ENCODE peak calls at places on chromosome 14, in five cellular contexts. K is left ventricle myocardium inferior, D is astrocyte of the spinal cord, F is uterus, M is GM12865. T is an unnamed sample.

GRCh38 chr14:47392351-47392750 is 283.1 kb downstream of the MDGA2 start:
- DNase-seq in K (no peak), D (peak), F (no peak), M (no peak), T (no peak)

GRCh38 chr14:80095623-80096022 is 115.7 kb downstream of the DIO2 start:
- DNase-seq in K (no peak), D (peak), F (no peak), M (no peak), T (peak)

GRCh38 chr14:20441466-20441865 is 5.5 kb upstream of the KLHL33 start:
- DNase-seq in K (no peak), D (no peak), F (no peak), M (no peak), T (no peak)

GRCh38 chr14:51449666-51450061 is 202.0 kb upstream of the FRMD6 start:
- DNase-seq in K (no peak), D (no peak), F (no peak), M (no peak), T (no peak)

GRCh38 chr14:75453817-75454434 is 26.1 kb downstream of the JDP2 start:
- DNase-seq in K (no peak), D (no peak), F (no peak), M (peak), T (no peak)

GRCh38 chr14:54881235-54881760 is 21.3 kb downstream of the GCH1 start:
- DNase-seq in K (no peak), D (peak), F (no peak), M (peak), T (peak)

GRCh38 chr14:102262894-102263462 is 42.0 kb downstream of the MOK start:
- DNase-seq in K (no peak), D (peak), F (no peak), M (no peak), T (peak)

GRCh38 chr14:26522985-26523384 is 74.8 kb downstream of the NOVA1 start:
- DNase-seq in K (no peak), D (peak), F (no peak), M (no peak), T (no peak)

GRCh38 chr14:48568252-48568651 is 892.8 kb upstream of the MDGA2 start:
- DNase-seq in K (no peak), D (no peak), F (no peak), M (no peak), T (no peak)

GRCh38 chr14:100836961-100837811 is 11.3 kb downstream of the MEG3 start:
- DNase-seq in K (peak), D (no peak), F (no peak), M (no peak), T (no peak)

GRCh38 chr14:51554953-51555352 is 96.8 kb upstream of the FRMD6 start:
- DNase-seq in K (no peak), D (peak), F (no peak), M (peak), T (peak)

GRCh38 chr14:24255931-24256696 is 6.9 kb downstream of the TGM1 start:
- DNase-seq in K (no peak), D (no peak), F (no peak), M (no peak), T (no peak)

GRCh38 chr14:59852350-59852749 is 18.2 kb downstream of the RTN1 start:
- DNase-seq in K (no peak), D (no peak), F (no peak), M (no peak), T (no peak)

GRCh38 chr14:32074887-32075572 is 2.1 kb upstream of the ARHGAP5 start:
- DNase-seq in K (no peak), D (no peak), F (no peak), M (no peak), T (no peak)

GRCh38 chr14:68807148-68807600 is 14.3 kb upstream of the ZFP36L1 start:
- DNase-seq in K (peak), D (peak), F (peak), M (no peak), T (peak)

GRCh38 chr14:62673014-62673727 is 372.1 kb downstream of the KCNH5 start:
- DNase-seq in K (no peak), D (no peak), F (no peak), M (peak), T (no peak)

GRCh38 chr14:88170333-88170732 is 152.7 kb downstream of the KCNK10 start:
- DNase-seq in K (no peak), D (no peak), F (no peak), M (no peak), T (no peak)

GRCh38 chr14:58238252-58239247 is 6.1 kb upstream of the PSMA3 start:
- DNase-seq in K (no peak), D (no peak), F (no peak), M (no peak), T (peak)

GRCh38 chr14:39029789-39030188 is 73.2 kb downstream of the SEC23A start:
- DNase-seq in K (no peak), D (no peak), F (no peak), M (no peak), T (no peak)

GRCh38 chr14:46259536-46259935 is 392.0 kb downstream of the RPL10L start:
- DNase-seq in K (no peak), D (no peak), F (no peak), M (peak), T (no peak)

GRCh38 chr14:26113930-26114329 is 483.9 kb downstream of the NOVA1 start:
- DNase-seq in K (no peak), D (no peak), F (no peak), M (no peak), T (no peak)

GRCh38 chr14:30195946-30196345 is 268.3 kb upstream of the PRKD1 start:
- DNase-seq in K (no peak), D (peak), F (no peak), M (no peak), T (peak)

GRCh38 chr14:29814153-29815057 is 113.2 kb downstream of the PRKD1 start:
- DNase-seq in K (peak), D (peak), F (no peak), M (no peak), T (no peak)

GRCh38 chr14:94426526-94426925 is 26.1 kb downstream of the SERPINA11 start:
- DNase-seq in K (no peak), D (no peak), F (no peak), M (no peak), T (no peak)

GRCh38 chr14:88045705-88046104 is 40.8 kb downstream of the GPR65 start:
- DNase-seq in K (no peak), D (no peak), F (no peak), M (no peak), T (no peak)

GRCh38 chr14:72781476-72782181 is 112.3 kb downstream of the DPF3 start:
- DNase-seq in K (no peak), D (peak), F (no peak), M (peak), T (peak)

GRCh38 chr14:75003250-75004027 is 718 bp downstream of the EIF2B2 start:
- DNase-seq in K (no peak), D (no peak), F (no peak), M (no peak), T (no peak)

GRCh38 chr14:24392327-24393098 is 6.3 kb upstream of the NYNRIN start:
- DNase-seq in K (no peak), D (peak), F (no peak), M (no peak), T (peak)

GRCh38 chr14:56561586-56561985 is 18.0 kb upstream of the TMEM260 start:
- DNase-seq in K (no peak), D (no peak), F (no peak), M (no peak), T (peak)

GRCh38 chr14:56552615-56553014 is 27.0 kb upstream of the TMEM260 start:
- DNase-seq in K (no peak), D (no peak), F (no peak), M (no peak), T (no peak)

GRCh38 chr14:56554301-56554700 is 25.3 kb upstream of the TMEM260 start:
- DNase-seq in K (no peak), D (no peak), F (no peak), M (no peak), T (no peak)

GRCh38 chr14:56555921-56556570 is 23.6 kb upstream of the TMEM260 start:
- DNase-seq in K (no peak), D (peak), F (no peak), M (peak), T (peak)
- TF ChIP-seq CTCF in K (peak), D (peak), F (no peak), M (peak), T (peak)

GRCh38 chr14:95620659-95621059 is 65.6 kb upstream of the TCL1B start:
- DNase-seq in K (no peak), D (no peak), F (no peak), M (no peak), T (no peak)
- H3K4me3 ChIP-seq in K (peak), D (no peak), F (no peak), M (no peak), T (no peak)

DNA sequence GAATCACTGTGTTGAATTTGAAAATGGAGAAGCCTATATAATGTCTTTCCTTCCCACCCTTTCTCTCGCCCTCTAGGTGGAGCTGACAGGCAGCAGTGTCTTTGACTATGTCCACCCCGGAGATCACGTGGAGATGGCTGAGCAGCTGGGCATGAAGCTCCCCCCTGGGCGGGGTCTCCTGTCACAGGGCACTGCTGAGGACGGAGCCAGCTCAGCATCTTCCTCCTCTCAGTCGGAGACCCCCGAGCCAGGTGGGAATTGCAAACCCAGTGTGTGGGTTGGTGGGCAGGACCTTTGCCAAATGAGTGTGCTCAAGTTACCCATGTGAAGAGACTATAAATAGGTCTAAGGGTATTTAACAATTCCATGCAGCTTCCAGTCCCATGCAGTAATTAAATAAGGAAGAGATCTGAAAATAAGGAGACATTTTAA is 274.7 kb downstream of the EGLN3 start:
- DNase-seq in K (peak), D (peak), F (no peak), M (peak), T (no peak)
- TF ChIP-seq CTCF in K (peak), D (peak), F (no peak), M (no peak), T (peak)

DNA sequence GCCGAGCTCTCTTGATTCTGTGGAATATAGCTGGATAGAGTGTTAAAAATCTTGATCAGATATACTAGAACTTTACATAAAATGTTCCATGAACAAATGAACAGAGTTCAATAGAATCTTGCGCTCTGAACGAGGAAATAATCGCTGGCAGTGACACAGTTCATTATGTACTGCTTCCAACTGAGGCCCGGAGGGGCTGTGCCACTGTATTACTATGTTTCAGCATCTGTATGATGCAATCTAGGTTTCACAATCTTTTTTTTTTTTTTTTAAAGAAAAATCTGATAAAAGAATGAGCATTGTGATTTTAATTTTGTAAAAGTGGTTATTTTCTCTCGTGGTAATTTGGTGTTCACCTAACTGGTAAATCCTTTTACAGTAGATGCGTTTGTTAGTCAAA is 77.2 kb downstream of the FERMT2 start:
- DNase-seq in K (no peak), D (peak), F (peak), M (no peak), T (peak)
- H3K4me3 ChIP-seq in K (no peak), D (no peak), F (no peak), M (no peak), T (no peak)

DNA sequence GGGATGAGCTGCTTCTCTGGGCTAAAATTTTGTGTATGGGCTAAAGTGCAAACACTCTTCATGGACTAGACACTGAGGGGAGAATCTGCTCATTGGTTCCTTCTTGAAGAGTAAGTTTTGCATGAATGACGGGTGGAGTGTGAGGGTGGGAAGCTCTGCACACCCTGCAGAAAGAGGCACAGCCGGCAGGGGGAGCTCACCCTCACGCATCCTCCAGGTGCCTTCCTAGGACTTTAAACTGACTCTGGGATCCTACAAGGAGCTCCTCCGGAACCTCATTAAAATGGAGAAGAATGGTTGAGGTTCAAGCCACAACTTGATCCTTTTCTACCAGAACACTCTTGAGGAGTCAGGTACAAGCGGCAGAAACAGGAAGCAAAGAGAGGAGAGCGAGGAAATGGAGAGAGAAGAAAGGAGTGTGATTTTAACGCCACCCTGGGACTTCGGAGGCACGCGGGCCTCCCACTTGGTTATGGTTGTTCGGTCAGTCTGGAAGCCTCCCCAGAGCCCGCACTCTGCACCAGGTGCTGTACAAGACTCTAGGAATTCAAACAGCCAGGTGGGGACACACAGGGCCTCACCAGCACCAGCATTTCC is 87.5 kb downstream of the SETD3 start:
- DNase-seq in K (no peak), D (no peak), F (no peak), M (peak), T (peak)
- TF ChIP-seq CTCF in K (peak), D (peak), F (peak), M (peak), T (peak)